ENCODE peak calls at places on chromosomes 6 and 20, in four cellular contexts. T is AG04449, P is progenitor cell of endocrine pancreas, L is transverse colon. A is an unnamed sample.

GRCh38 chr20:22584630-22584921 is 204 bp upstream of the FOXA2 start:
- DNase-seq in T (no peak), P (peak; percentile 76), L (peak; percentile 88), A (no peak)

GRCh38 chr6:134323698-134324097 is 5.8 kb upstream of the SGK1 start:
- DNase-seq in T (no peak), P (no peak), L (no peak), A (no peak)

GRCh38 chr6:35728663-35729348 is 8.0 kb upstream of the ARMC12 start:
- DNase-seq in T (no peak), P (no peak), L (peak; percentile 65), A (no peak)

GRCh38 chr6:135334169-135334568 is 153.1 kb downstream of the MYB start:
- DNase-seq in T (no peak), P (no peak), L (no peak), A (no peak)

GRCh38 chr6:84798257-84798656 is 33.9 kb upstream of the TBX18 start:
- DNase-seq in T (no peak), P (no peak), L (no peak), A (no peak)

GRCh38 chr6:113447088-113447831 is 409.9 kb upstream of the MARCKS start:
- DNase-seq in T (peak; percentile 94), P (no peak), L (no peak), A (peak; percentile 72)

GRCh38 chr6:144064831-144065668 is 30.3 kb downstream of the SF3B5 start:
- DNase-seq in T (no peak), P (no peak), L (peak; percentile 70), A (no peak)

GRCh38 chr20:37358366-37359150 is 12.6 kb downstream of the SRC start:
- DNase-seq in T (no peak), P (no peak), L (no peak), A (no peak)

GRCh38 chr20:16476032-16476431 is 97.2 kb downstream of the KIF16B start:
- DNase-seq in T (no peak), P (no peak), L (no peak), A (no peak)

GRCh38 chr20:37406010-37406998 is 60.4 kb downstream of the SRC start:
- DNase-seq in T (no peak), P (no peak), L (peak; percentile 47), A (no peak)

GRCh38 chr6:46263709-46264091 is 92.9 kb upstream of the ENPP5 start:
- DNase-seq in T (peak; percentile 12), P (no peak), L (no peak), A (peak; percentile 82)

GRCh38 chr6:30915591-30915946 is 1.5 kb downstream of the VARS2 start:
- DNase-seq in T (no peak), P (no peak), L (no peak), A (peak; percentile 32)

GRCh38 chr6:74466572-74466971 is 739.3 kb downstream of the COL12A1 start:
- DNase-seq in T (no peak), P (no peak), L (no peak), A (no peak)

GRCh38 chr6:117512056-117512828 is 29.8 kb downstream of the DCBLD1 start:
- DNase-seq in T (no peak), P (no peak), L (no peak), A (no peak)

GRCh38 chr6:49097116-49097515 is 365.9 kb downstream of the MMUT start:
- DNase-seq in T (no peak), P (no peak), L (no peak), A (no peak)

GRCh38 chr20:59938221-59938620 is 1.9 kb downstream of the PPP1R3D start:
- DNase-seq in T (no peak), P (no peak), L (no peak), A (no peak)

GRCh38 chr6:10230533-10230932 is 184.3 kb downstream of the TFAP2A start:
- DNase-seq in T (no peak), P (no peak), L (no peak), A (no peak)

GRCh38 chr6:7673063-7673536 is 52.8 kb upstream of the BMP6 start:
- DNase-seq in T (no peak), P (no peak), L (peak; percentile 63), A (peak; percentile 51)

GRCh38 chr6:7617954-7618764 is 28.2 kb downstream of the SNRNP48 start:
- DNase-seq in T (peak; percentile 16), P (no peak), L (peak; percentile 29), A (peak; percentile 64)

GRCh38 chr6:25706314-25707014 is 48.1 kb upstream of the SLC17A4 start:
- DNase-seq in T (no peak), P (no peak), L (no peak), A (no peak)

GRCh38 chr6:47651505-47651944 is 46.9 kb upstream of the ADGRF4 start:
- DNase-seq in T (no peak), P (no peak), L (no peak), A (peak; percentile 49)

GRCh38 chr6:70549327-70549726 is 17.4 kb upstream of the SDHAF4 start:
- DNase-seq in T (no peak), P (no peak), L (no peak), A (no peak)

GRCh38 chr20:57747889-57748456 is 38.2 kb upstream of the PMEPA1 start:
- DNase-seq in T (no peak), P (no peak), L (no peak), A (no peak)

GRCh38 chr6:80544500-80545055 is 438.1 kb downstream of the BCKDHB start:
- DNase-seq in T (no peak), P (no peak), L (no peak), A (no peak)

GRCh38 chr20:25576783-25577530 is 8.4 kb downstream of the NINL start:
- DNase-seq in T (no peak), P (no peak), L (no peak), A (no peak)

GRCh38 chr6:158773581-158774449 is 45.4 kb downstream of the EZR start:
- DNase-seq in T (no peak), P (no peak), L (no peak), A (no peak)

GRCh38 chr6:163970846-163971564 is 556.5 kb downstream of the QKI start:
- DNase-seq in T (no peak), P (no peak), L (no peak), A (no peak)

GRCh38 chr6:53794073-53794719 is 609 bp upstream of the LRRC1 start:
- DNase-seq in T (no peak), P (peak; percentile 20), L (peak; percentile 86), A (peak; percentile 22)

GRCh38 chr6:132698608-132699007 is 15.2 kb downstream of the VNN1 start:
- DNase-seq in T (no peak), P (no peak), L (no peak), A (no peak)

GRCh38 chr6:33579828-33580714 is at the start of gene BAK1:
- DNase-seq in T (peak; percentile 46), P (peak; percentile 79), L (peak; percentile 95), A (peak; percentile 63)
- TF ChIP-seq CTCF in T (peak; percentile 67), P (peak; percentile 62), L (peak; percentile 71), A (peak; percentile 62)

DNA sequence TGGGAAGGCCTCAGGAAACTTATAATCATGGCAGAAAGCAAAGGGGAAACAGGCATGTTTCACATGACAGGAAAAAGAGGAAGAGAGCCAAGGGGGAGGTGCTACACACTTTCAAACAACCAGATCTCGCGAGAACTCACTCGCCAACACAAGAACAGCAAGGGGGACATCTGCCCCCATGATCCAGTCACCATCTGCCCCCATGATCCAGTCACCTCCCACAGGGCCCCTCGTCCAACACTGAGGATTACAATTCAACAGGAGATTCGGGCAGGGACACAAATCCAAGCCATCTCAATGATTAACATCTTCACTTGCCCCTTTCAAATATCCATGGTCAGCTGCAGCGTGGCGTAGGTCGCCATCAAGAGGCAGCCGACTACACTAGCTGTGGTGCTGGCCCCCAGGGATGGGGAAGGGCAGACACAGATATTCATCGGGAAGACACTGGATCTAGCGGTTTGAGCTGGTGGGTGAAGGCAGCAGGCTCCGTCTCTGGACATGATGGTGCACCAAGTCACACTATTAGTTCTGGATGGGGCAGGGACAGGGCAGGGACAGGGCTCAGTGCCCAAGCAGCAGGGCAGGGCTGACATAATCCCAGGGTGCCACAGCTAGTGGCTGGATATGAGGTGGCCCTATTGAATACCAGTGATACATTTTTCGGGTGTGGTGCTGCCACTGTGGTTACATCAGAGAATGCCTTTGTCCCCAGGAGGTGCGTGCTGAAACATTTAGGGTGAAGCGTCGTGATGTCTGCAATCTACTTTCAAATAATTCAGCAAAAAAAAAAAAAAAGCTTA is 31.6 kb downstream of the TUBB2B start:
- DNase-seq in T (no peak), P (no peak), L (no peak), A (no peak)
- TF ChIP-seq CTCF in T (no peak), P (no peak), L (no peak), A (no peak)

DNA sequence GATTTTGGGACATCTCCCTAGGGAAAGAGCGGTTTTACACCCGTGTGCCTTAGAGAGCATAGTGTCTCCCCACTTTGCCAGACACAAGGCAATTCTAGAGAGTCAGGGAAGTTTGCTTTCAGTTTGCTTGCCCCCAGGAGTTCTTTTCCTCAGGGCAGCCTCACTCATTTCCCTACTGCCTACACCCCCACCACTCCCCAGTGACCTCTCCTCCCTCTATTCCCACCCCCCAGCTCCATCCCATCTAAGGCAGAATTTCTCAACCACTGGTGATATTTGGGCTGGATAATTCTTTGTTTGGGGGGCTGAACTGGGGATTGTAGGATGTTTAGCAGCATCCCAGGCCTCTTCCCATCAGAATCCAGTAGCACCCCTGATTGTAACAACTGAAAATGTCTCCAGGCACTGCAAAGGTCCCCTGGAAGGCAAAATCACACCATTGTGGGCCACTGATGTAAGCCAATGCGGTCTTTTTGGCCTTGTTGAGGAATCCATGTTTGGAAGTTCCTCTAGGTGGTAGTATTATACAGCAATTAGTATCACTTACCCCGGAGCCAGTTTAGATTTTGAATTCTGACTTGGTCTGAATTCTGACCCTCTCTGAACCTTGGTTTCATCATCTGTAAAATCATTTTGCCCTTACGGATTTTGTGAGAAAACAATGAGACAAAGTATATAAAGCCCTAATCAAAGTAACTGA is 1.3 kb downstream of the EPPIN start:
- DNase-seq in T (no peak), P (no peak), L (no peak), A (no peak)
- TF ChIP-seq CTCF in T (no peak), P (peak; percentile 57), L (peak; percentile 39), A (peak; percentile 36)

DNA sequence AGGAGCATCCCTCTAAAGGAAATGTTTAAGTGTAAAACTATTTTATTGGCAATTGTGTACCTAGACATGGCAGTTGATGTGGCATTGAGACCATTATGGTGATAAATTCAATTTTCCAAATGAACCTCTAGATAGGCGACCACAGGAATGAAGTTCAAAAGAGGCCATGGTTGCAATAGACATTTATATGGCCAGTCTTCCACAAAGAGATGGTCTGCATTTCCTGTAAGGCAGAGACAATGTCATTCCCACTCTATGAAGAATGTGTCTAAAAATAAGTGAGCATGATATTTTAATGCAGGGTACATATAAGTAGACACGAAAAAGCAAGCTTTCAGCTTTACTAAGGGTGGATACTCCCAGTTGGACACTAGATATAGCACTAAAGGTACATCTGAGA is 40.9 kb downstream of the THEMIS start:
- DNase-seq in T (no peak), P (no peak), L (no peak), A (no peak)
- TF ChIP-seq CTCF in T (no peak), P (no peak), L (no peak), A (no peak)

DNA sequence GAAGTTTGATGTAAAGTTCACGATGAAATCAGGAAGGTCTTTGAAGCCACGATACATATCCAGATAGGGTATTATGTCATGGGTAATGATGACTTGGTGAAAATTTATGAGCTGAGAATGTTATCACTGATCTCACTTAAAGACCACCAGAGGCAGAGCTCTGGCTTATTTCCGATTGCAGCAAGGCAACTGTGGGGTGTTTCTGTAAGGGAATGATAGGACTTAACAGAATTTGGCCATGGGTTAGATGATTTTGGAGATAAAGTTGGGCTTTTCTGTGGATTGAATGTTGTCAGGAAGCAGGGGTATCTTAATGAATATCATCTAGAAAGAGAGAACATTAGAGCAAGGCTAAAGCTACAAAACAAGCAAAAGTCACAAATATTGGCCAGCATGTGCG is 508.4 kb downstream of the HDGFL1 start:
- DNase-seq in T (no peak), P (no peak), L (no peak), A (no peak)
- TF ChIP-seq CTCF in T (no peak), P (no peak), L (no peak), A (no peak)

GRCh38 chr6:167945937-167946485 is 51.5 kb upstream of the KIF25 start:
- DNase-seq in T (no peak), P (no peak), L (no peak), A (no peak)
- TF ChIP-seq CTCF in T (no peak), P (no peak), L (no peak), A (no peak)

A was measured in AG09319.